ENCODE peak calls at places on chromosomes 3 and 15, in ten cellular contexts. A, N, C, G, T, L, V, H, P and U are unnamed samples.

GRCh38 chr3:137768021-137768360 is 3.9 kb downstream of the SOX14 start:
- DNase-seq in L (no peak), T (no peak), C (no peak), N (no peak), A (no peak), G (no peak), P (no peak), V (no peak), H (no peak), U (no peak)

GRCh38 chr3:188407158-188407880 is 253.4 kb downstream of the LPP start:
- DNase-seq in H (peak; percentile 35), G (no peak), A (peak; percentile 55), L (no peak), C (no peak), V (no peak), N (no peak), T (no peak), P (no peak), U (no peak)

GRCh38 chr3:114496874-114497273 is 203.0 kb downstream of the TIGIT start:
- DNase-seq in V (no peak), A (peak; percentile 37), H (no peak), L (no peak), G (peak; percentile 82), N (no peak), T (no peak), P (no peak), C (no peak), U (no peak)

GRCh38 chr15:83204697-83205096 is 2.9 kb downstream of the HDGFL3 start:
- DNase-seq in A (no peak), C (no peak), T (no peak), L (no peak), N (no peak), P (no peak), V (no peak), G (no peak), H (no peak), U (no peak)

GRCh38 chr3:59774613-59775012 is 724.8 kb upstream of the CFAP20DC start:
- DNase-seq in N (no peak), L (no peak), A (peak; percentile 90), H (peak; percentile 85), P (no peak), T (no peak), C (peak; percentile 20), G (peak; percentile 74), V (no peak), U (no peak)

GRCh38 chr3:77935418-77935817 is 895.5 kb downstream of the ROBO2 start:
- DNase-seq in H (no peak), C (no peak), A (no peak), V (no peak), N (no peak), T (no peak), L (no peak), G (no peak), P (no peak), U (no peak)

GRCh38 chr3:9732080-9732752 is 681 bp downstream of the BRPF1 start:
- DNase-seq in C (peak; percentile 27), A (no peak), G (no peak), P (no peak), V (no peak), T (peak; percentile 91), N (no peak), H (no peak), L (no peak), U (peak; percentile 52)

GRCh38 chr3:30805695-30806094 is 88.8 kb downstream of the GADL1 start:
- DNase-seq in V (no peak), T (no peak), N (no peak), A (no peak), L (no peak), C (no peak), G (no peak), H (no peak), P (no peak), U (no peak)

GRCh38 chr15:22224241-22224671 is 143.9 kb downstream of the OR4M2 start:
- DNase-seq in V (no peak), N (no peak), L (no peak), C (no peak), P (no peak), H (no peak), T (peak; percentile 56), G (no peak), A (no peak), U (peak; percentile 5)

GRCh38 chr3:111302073-111302472 is 230.5 kb downstream of the NECTIN3 start:
- DNase-seq in C (no peak), N (no peak), P (no peak), V (no peak), G (no peak), A (no peak), H (no peak), T (no peak), L (no peak), U (no peak)

GRCh38 chr3:111303760-111304159 is 232.1 kb downstream of the NECTIN3 start:
- DNase-seq in N (no peak), A (peak; percentile 66), T (no peak), P (no peak), H (no peak), L (no peak), C (no peak), V (no peak), G (no peak), U (no peak)

GRCh38 chr3:111301238-111301798 is 229.7 kb downstream of the NECTIN3 start:
- DNase-seq in P (no peak), V (no peak), L (no peak), N (no peak), T (no peak), H (no peak), G (no peak), A (peak; percentile 10), C (no peak), U (no peak)

GRCh38 chr3:111299070-111299672 is 227.6 kb downstream of the NECTIN3 start:
- DNase-seq in A (peak; percentile 52), H (no peak), G (peak; percentile 30), V (no peak), C (no peak), T (no peak), P (no peak), N (no peak), L (no peak), U (no peak)
- TF ChIP-seq CTCF in A (peak; percentile 28), H (peak; percentile 12), G (peak; percentile 9), V (no peak), C (no peak), T (no peak), P (no peak), N (no peak), L (no peak), U (no peak)

GRCh38 chr3:42503957-42504333 is 1.5 kb downstream of the VIPR1 start:
- DNase-seq in V (no peak), C (no peak), P (peak; percentile 11), H (no peak), A (no peak), G (no peak), L (peak; percentile 34), T (peak; percentile 64), N (peak; percentile 58), U (no peak)
- H3K4me3 ChIP-seq in V (no peak overlapping the region), C (no peak overlapping the region), P (no peak overlapping the region), H (no peak overlapping the region), A (no peak overlapping the region), G (no peak overlapping the region), L (no peak overlapping the region), T (no peak overlapping the region), N (no peak overlapping the region), U (no peak overlapping the region)

GRCh38 chr3:159818399-159818798 is 170.2 kb upstream of the IL12A start:
- DNase-seq in C (no peak), G (no peak), L (no peak), V (no peak), P (no peak), T (peak; percentile 78), N (no peak), H (no peak), A (no peak), U (no peak)
- TF ChIP-seq CTCF in C (no peak), G (no peak), L (no peak), V (peak; percentile 12), P (no peak), T (no peak), N (no peak), H (peak; percentile 8), A (peak; percentile 18), U (no peak)

GRCh38 chr3:126389112-126389791 is 5.5 kb upstream of the CFAP100 start:
- DNase-seq in P (peak; percentile 92), V (peak; percentile 46), C (peak; percentile 98), L (peak; percentile 98), A (peak; percentile 76), N (peak; percentile 97), H (peak; percentile 19), T (peak; percentile 93), G (peak; percentile 94), U (peak; percentile 70)
- H3K4me3 ChIP-seq in P (peak overlapping the region; percentile 42), V (peak overlapping the region; percentile 57), C (no peak overlapping the region), L (peak overlapping the region; percentile 32), A (peak overlapping the region; percentile 14), N (peak overlapping the region; percentile 65), H (peak overlapping the region; percentile 41), T (peak overlapping the region; percentile 27), G (peak overlapping the region; percentile 18), U (no peak overlapping the region)

GRCh38 chr3:107983247-107983646 is 107.6 kb downstream of the CD47 start:
- DNase-seq in L (no peak), A (no peak), H (no peak), N (no peak), T (no peak), P (no peak), G (no peak), C (no peak), V (no peak), U (no peak)
- TF ChIP-seq CTCF in L (no peak), A (no peak), H (no peak), N (no peak), T (no peak), P (no peak), G (no peak), C (no peak), V (no peak), U (no peak)

GRCh38 chr3:79139395-79140060 is 628.3 kb downstream of the ROBO1 start:
- DNase-seq in T (no peak), C (no peak), A (peak; percentile 21), P (no peak), G (peak; percentile 31), H (no peak), L (no peak), V (no peak), N (no peak), U (no peak)
- H3K4me3 ChIP-seq in T (no peak overlapping the region), C (no peak overlapping the region), A (no peak overlapping the region), P (no peak overlapping the region), G (no peak overlapping the region), H (no peak overlapping the region), L (no peak overlapping the region), V (no peak overlapping the region), N (no peak overlapping the region), U (no peak overlapping the region)

GRCh38 chr3:189786479-189787064 is 155.4 kb downstream of the TP63 start:
- DNase-seq in C (no peak), A (no peak), L (no peak), H (no peak), G (no peak), P (no peak), T (no peak), V (no peak), N (no peak), U (no peak)
- TF ChIP-seq CTCF in C (no peak), A (no peak), L (no peak), H (no peak), G (peak; percentile 6), P (no peak), T (no peak), V (peak; percentile 23), N (no peak), U (no peak)

DNA sequence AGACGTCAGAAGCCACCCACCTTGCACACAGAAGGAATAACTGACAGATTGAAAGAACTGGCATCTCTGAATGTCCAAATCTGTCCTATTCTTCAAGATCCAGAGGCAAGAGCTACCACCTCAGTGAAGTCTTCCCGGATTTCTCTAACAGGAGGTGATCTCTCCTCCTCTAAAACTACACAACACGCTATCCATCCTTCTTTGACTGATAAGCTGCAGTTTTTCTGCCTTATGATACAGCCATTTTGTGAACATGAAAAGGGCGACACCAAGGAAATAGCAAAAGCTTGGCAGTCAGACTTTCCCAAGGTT is 37.1 kb upstream of the HES1 start:
- DNase-seq in V (no peak), C (no peak), P (no peak), N (no peak), T (no peak), L (no peak), H (no peak), A (no peak), G (no peak), U (no peak)
- H3K4me3 ChIP-seq in V (no peak overlapping the region), C (no peak overlapping the region), P (no peak overlapping the region), N (no peak overlapping the region), T (no peak overlapping the region), L (no peak overlapping the region), H (no peak overlapping the region), A (no peak overlapping the region), G (no peak overlapping the region), U (no peak overlapping the region)